ENCODE peak calls at places on chromosome 1, in eight cellular contexts. M is NCI-H460; G is choroid plexus epithelial cell; Q is hepatocyte; U is brain microvascular endothelial cell; F is HTR-8/SVneo; J is effector CD4-positive, alpha-beta T cell; Z is CD4-positive, CD25-positive, alpha-beta regulatory T cell. S is an unnamed sample.

GRCh38 chr1:215273838-215274516 is 191.4 kb downstream of the KCNK2 start:
- DNase-seq in M (no peak), G (peak; percentile 57), Q (no peak), U (peak; percentile 11), F (peak; percentile 57), J (no peak), Z (no peak), S (no peak)

GRCh38 chr1:165738794-165739193 is 29.9 kb downstream of the TMCO1 start:
- DNase-seq in M (no peak), G (no peak), Q (no peak), U (no peak), F (no peak), J (no peak), Z (no peak), S (no peak)

GRCh38 chr1:192809286-192810252 is 730 bp downstream of the RGS2 start:
- DNase-seq in M (peak; percentile 75), G (peak; percentile 71), Q (peak; percentile 55), U (peak; percentile 55), F (peak; percentile 27), J (peak; percentile 32), Z (peak; percentile 72), S (peak; percentile 28)

GRCh38 chr1:28865997-28866650 is 48.2 kb upstream of the EPB41 start:
- DNase-seq in M (no peak), G (no peak), Q (no peak), U (no peak), F (no peak), J (no peak), Z (no peak), S (no peak)

GRCh38 chr1:229590119-229590518 is 31.6 kb upstream of the ABCB10 start:
- DNase-seq in M (no peak), G (no peak), Q (no peak), U (no peak), F (no peak), J (no peak), Z (no peak), S (no peak)

GRCh38 chr1:22819391-22819790 is 108.8 kb downstream of the EPHB2 start:
- DNase-seq in M (no peak), G (no peak), Q (no peak), U (no peak), F (no peak), J (no peak), Z (no peak), S (no peak)

GRCh38 chr1:145782166-145783099 is 41.5 kb downstream of the RNF115 start:
- DNase-seq in M (peak; percentile 78), G (peak; percentile 94), Q (no peak), U (peak; percentile 58), F (peak; percentile 37), J (no peak), Z (no peak), S (no peak)

GRCh38 chr1:195608883-195609282 is 999.4 kb downstream of the KCNT2 start:
- DNase-seq in M (no peak), G (no peak), Q (no peak), U (no peak), F (no peak), J (no peak), Z (no peak), S (no peak)

GRCh38 chr1:210233495-210234253 is 1.1 kb downstream of the SERTAD4 start:
- DNase-seq in M (no peak), G (peak; percentile 60), Q (peak; percentile 73), U (peak; percentile 14), F (no peak), J (no peak), Z (no peak), S (peak; percentile 31)

GRCh38 chr1:218591966-218592365 is 246.8 kb downstream of the TGFB2 start:
- DNase-seq in M (no peak), G (peak; percentile 12), Q (no peak), U (no peak), F (no peak), J (no peak), Z (no peak), S (no peak)

GRCh38 chr1:8023287-8023994 is 2.7 kb downstream of the ERRFI1 start:
- DNase-seq in M (no peak), G (peak; percentile 23), Q (no peak), U (no peak), F (no peak), J (no peak), Z (no peak), S (no peak)

GRCh38 chr1:80917826-80918225 is 882.9 kb upstream of the ADGRL2 start:
- DNase-seq in M (no peak), G (no peak), Q (no peak), U (no peak), F (no peak), J (no peak), Z (no peak), S (no peak)

GRCh38 chr1:183571678-183572268 is 18.5 kb downstream of the NCF2 start:
- DNase-seq in M (no peak), G (peak; percentile 15), Q (no peak), U (peak; percentile 47), F (no peak), J (no peak), Z (no peak), S (no peak)

GRCh38 chr1:162590101-162590500 is 28.6 kb downstream of the UAP1 start:
- DNase-seq in M (no peak), G (no peak), Q (no peak), U (no peak), F (no peak), J (no peak), Z (no peak), S (no peak)

GRCh38 chr1:245133995-245134715 is 20.6 kb upstream of the KIF26B start:
- DNase-seq in M (no peak), G (no peak), Q (no peak), U (no peak), F (no peak), J (no peak), Z (no peak), S (no peak)

GRCh38 chr1:13793088-13793730 is 93.2 kb downstream of the PRDM2 start:
- DNase-seq in M (no peak), G (no peak), Q (no peak), U (no peak), F (no peak), J (no peak), Z (no peak), S (no peak)

GRCh38 chr1:182841368-182841988 is 2.3 kb downstream of the DHX9 start:
- DNase-seq in M (peak; percentile 32), G (peak; percentile 27), Q (peak; percentile 17), U (peak; percentile 12), F (peak; percentile 8), J (no peak), Z (peak; percentile 18), S (no peak)

GRCh38 chr1:153841463-153841994 is 66.3 kb downstream of the SLC27A3 start:
- DNase-seq in M (no peak), G (peak; percentile 34), Q (no peak), U (no peak), F (no peak), J (no peak), Z (no peak), S (no peak)

GRCh38 chr1:203880606-203881005 is 19.2 kb downstream of the SNRPE start:
- DNase-seq in M (no peak), G (no peak), Q (no peak), U (no peak), F (no peak), J (no peak), Z (no peak), S (no peak)

GRCh38 chr1:115976062-115976899 is at the start of gene SLC22A15:
- DNase-seq in M (no peak), G (peak; percentile 50), Q (peak; percentile 72), U (no peak), F (peak; percentile 18), J (no peak), Z (peak; percentile 41), S (peak; percentile 37)

GRCh38 chr1:61043010-61043820 is 39.1 kb upstream of the NFIA start:
- DNase-seq in M (peak; percentile 65), G (peak; percentile 79), Q (peak; percentile 85), U (peak; percentile 70), F (peak; percentile 37), J (peak; percentile 73), Z (peak; percentile 77), S (peak; percentile 89)

GRCh38 chr1:97502360-97502759 is 418.5 kb downstream of the DPYD start:
- DNase-seq in M (no peak), G (no peak), Q (no peak), U (no peak), F (no peak), J (no peak), Z (no peak), S (no peak)

GRCh38 chr1:162475089-162475488 is 22.5 kb upstream of the UHMK1 start:
- DNase-seq in M (no peak), G (no peak), Q (no peak), U (no peak), F (no peak), J (no peak), Z (no peak), S (no peak)

GRCh38 chr1:202283379-202283844 is 58.3 kb downstream of the UBE2T start:
- DNase-seq in M (no peak), G (peak; percentile 43), Q (peak; percentile 57), U (no peak), F (peak; percentile 91), J (no peak), Z (peak; percentile 6), S (no peak)

GRCh38 chr1:31215083-31215570 is 24.6 kb downstream of the NKAIN1 start:
- DNase-seq in M (no peak), G (peak; percentile 8), Q (no peak), U (no peak), F (no peak), J (no peak), Z (no peak), S (no peak)

GRCh38 chr1:39317111-39317510 is 112.6 kb downstream of the MACF1 start:
- DNase-seq in M (no peak), G (no peak), Q (no peak), U (no peak), F (no peak), J (no peak), Z (no peak), S (no peak)

GRCh38 chr1:51871351-51871975 is 7.1 kb downstream of the NRDC start:
- DNase-seq in M (no peak), G (no peak), Q (no peak), U (no peak), F (no peak), J (no peak), Z (peak; percentile 15), S (no peak)

GRCh38 chr1:114314098-114314497 is 160.4 kb upstream of the SYT6 start:
- DNase-seq in M (no peak), G (peak; percentile 29), Q (no peak), U (no peak), F (no peak), J (no peak), Z (no peak), S (no peak)